ENCODE peak calls at places on chromosome 15, in nine cellular contexts. W is ovary, P is esophagus squamous epithelium, F is heart left ventricle, X is prostate gland, R is HepG2, V is vagina, U is transverse colon, L is upper lobe of left lung. T is an unnamed sample.

GRCh38 chr15:96333194-96334016 is 2.9 kb downstream of the NR2F2 start:
- DNase-seq in F (peak), P (no peak), R (no peak), U (peak), W (peak), L (no peak), X (no peak), V (no peak), T (peak)

GRCh38 chr15:38954090-38954489 is 389.5 kb upstream of the RASGRP1 start:
- DNase-seq in X (no peak), U (no peak), P (no peak), W (no peak), R (no peak), V (no peak), L (no peak), F (no peak), T (no peak)

GRCh38 chr15:91952216-91952615 is 98.7 kb downstream of the SLCO3A1 start:
- DNase-seq in P (no peak), F (no peak), R (no peak), V (no peak), W (no peak), X (no peak), L (no peak), U (no peak), T (no peak)

GRCh38 chr15:60093273-60094067 is 89.4 kb downstream of the FOXB1 start:
- DNase-seq in F (no peak), X (no peak), V (no peak), L (no peak), P (no peak), W (no peak), R (peak), U (peak), T (peak)

GRCh38 chr15:79451361-79451999 is 19.3 kb downstream of the MINAR1 start:
- DNase-seq in F (no peak), U (no peak), R (no peak), X (no peak), V (no peak), L (no peak), W (no peak), P (no peak), T (no peak)

GRCh38 chr15:94080416-94080815 is 150.9 kb upstream of the MCTP2 start:
- DNase-seq in W (no peak), U (no peak), P (no peak), V (no peak), X (no peak), F (peak), L (no peak), R (no peak), T (no peak)

GRCh38 chr15:74461847-74462511 is 1.0 kb upstream of the UBL7 start:
- DNase-seq in W (no peak), U (no peak), X (no peak), L (no peak), F (no peak), V (no peak), R (no peak), P (no peak), T (no peak)

GRCh38 chr15:32877201-32877600 is 159.4 kb downstream of the GREM1 start:
- DNase-seq in P (no peak), L (no peak), F (no peak), U (no peak), R (no peak), W (no peak), X (no peak), V (no peak), T (no peak)

GRCh38 chr15:36589971-36590370 is 10.5 kb downstream of the CDIN1 start:
- DNase-seq in P (no peak), X (no peak), W (no peak), V (no peak), F (no peak), U (no peak), R (no peak), L (no peak), T (no peak)

GRCh38 chr15:73127302-73127936 is 75.2 kb downstream of the NEO1 start:
- DNase-seq in V (no peak), F (no peak), L (no peak), P (no peak), X (no peak), W (no peak), R (peak), U (no peak), T (no peak)

GRCh38 chr15:89664951-89665350 is 9.7 kb upstream of the KIF7 start:
- DNase-seq in V (no peak), L (no peak), P (no peak), W (no peak), F (no peak), U (no peak), X (no peak), R (no peak), T (no peak)

GRCh38 chr15:48191574-48192225 is at the start of gene CTXN2:
- DNase-seq in W (no peak), X (no peak), L (no peak), F (no peak), P (no peak), V (no peak), U (peak), R (no peak), T (no peak)

GRCh38 chr15:29770796-29771195 is 51.5 kb downstream of the TJP1 start:
- DNase-seq in X (no peak), V (no peak), R (no peak), U (no peak), L (no peak), F (no peak), W (no peak), P (no peak), T (no peak)

GRCh38 chr15:53414167-53414566 is 345.3 kb downstream of the WDR72 start:
- DNase-seq in R (peak), L (no peak), V (no peak), P (no peak), W (no peak), X (no peak), U (no peak), F (no peak), T (no peak)

GRCh38 chr15:74499366-74499765 is 38.4 kb upstream of the UBL7 start:
- DNase-seq in W (no peak), V (no peak), R (no peak), X (no peak), F (no peak), P (no peak), L (no peak), U (no peak), T (no peak)

GRCh38 chr15:75591655-75592364 is 12.7 kb upstream of the PTPN9 start:
- DNase-seq in V (no peak), L (no peak), P (no peak), F (no peak), U (no peak), R (no peak), X (no peak), W (no peak), T (no peak)

GRCh38 chr15:99954361-99955180 is 221.3 kb upstream of the LYSMD4 start:
- DNase-seq in F (no peak), U (no peak), W (peak), V (peak), L (no peak), R (no peak), P (no peak), X (peak), T (no peak)

GRCh38 chr15:77889009-77889806 is 188.3 kb downstream of the TBC1D2B start:
- DNase-seq in P (no peak), L (no peak), V (no peak), F (peak), U (no peak), R (no peak), W (no peak), X (no peak), T (no peak)

GRCh38 chr15:55343168-55343567 is 24.1 kb downstream of the PIGB start:
- DNase-seq in W (no peak), L (no peak), F (no peak), P (no peak), U (no peak), V (no peak), X (no peak), R (no peak), T (no peak)

GRCh38 chr15:83565553-83566159 is 88.3 kb upstream of the ADAMTSL3 start:
- DNase-seq in L (no peak), X (no peak), F (no peak), V (no peak), W (no peak), P (no peak), U (no peak), R (peak), T (no peak)

GRCh38 chr15:39083213-39083612 is 497.7 kb upstream of the THBS1 start:
- DNase-seq in L (no peak), P (no peak), V (no peak), F (no peak), W (no peak), X (no peak), U (no peak), R (no peak), T (no peak)

GRCh38 chr15:68114840-68115239 is 60.7 kb downstream of the PIAS1 start:
- DNase-seq in U (no peak), W (no peak), R (no peak), V (no peak), L (no peak), X (no peak), P (no peak), F (no peak), T (no peak)

GRCh38 chr15:88664151-88664778 is 25.4 kb downstream of the ISG20 start:
- DNase-seq in P (no peak), F (no peak), L (no peak), W (no peak), U (no peak), X (peak), R (no peak), V (peak), T (no peak)

GRCh38 chr15:101133181-101133460 is 118.7 kb downstream of the CHSY1 start:
- DNase-seq in U (no peak), W (no peak), L (no peak), P (no peak), V (no peak), R (no peak), X (no peak), F (no peak), T (peak)

GRCh38 chr15:96187916-96188315 is 142.6 kb upstream of the NR2F2 start:
- DNase-seq in F (no peak), L (no peak), X (no peak), R (no peak), U (no peak), V (no peak), P (no peak), W (no peak), T (no peak)

GRCh38 chr15:60791216-60791615 is 312.3 kb upstream of the ICE2 start:
- DNase-seq in U (no peak), V (no peak), L (no peak), F (no peak), R (no peak), W (no peak), X (no peak), P (no peak), T (no peak)

GRCh38 chr15:48928877-48929538 is 34.7 kb downstream of the SHC4 start:
- DNase-seq in X (no peak), U (no peak), V (no peak), L (no peak), W (no peak), R (no peak), P (no peak), F (no peak), T (no peak)

GRCh38 chr15:74780983-74781672 is 752 bp upstream of the CSK start:
- DNase-seq in W (no peak), X (no peak), P (no peak), V (no peak), R (no peak), L (peak), F (no peak), U (no peak), T (peak)

GRCh38 chr15:43516185-43516584 is 1.2 kb upstream of the MAP1A start:
- DNase-seq in U (no peak), X (no peak), F (peak), V (no peak), W (peak), R (no peak), L (no peak), P (no peak), T (no peak)

GRCh38 chr15:62603757-62604156 is 438.7 kb upstream of the C2CD4B start:
- DNase-seq in W (no peak), R (no peak), X (peak), V (no peak), F (no peak), U (peak), P (no peak), L (no peak), T (peak)

GRCh38 chr15:55250392-55250791 is 39.2 kb downstream of the RAB27A start:
- DNase-seq in X (peak), F (no peak), W (no peak), P (no peak), L (peak), V (no peak), U (peak), R (peak), T (no peak)

GRCh38 chr15:85623648-85624047 is 171.1 kb downstream of the KLHL25 start:
- DNase-seq in L (no peak), U (no peak), P (no peak), F (no peak), W (no peak), X (no peak), V (no peak), R (no peak), T (no peak)

GRCh38 chr15:92832992-92833438 is 67.1 kb upstream of the CHD2 start:
- DNase-seq in V (no peak), L (peak), R (no peak), F (peak), W (no peak), X (no peak), P (no peak), U (no peak), T (no peak)

GRCh38 chr15:96849501-96849900 is 519.0 kb downstream of the NR2F2 start:
- DNase-seq in V (no peak), F (no peak), U (no peak), W (no peak), L (no peak), R (no peak), P (no peak), X (no peak), T (no peak)

GRCh38 chr15:94951538-94951937 is 720.2 kb downstream of the MCTP2 start:
- DNase-seq in P (no peak), V (no peak), W (no peak), X (no peak), U (no peak), F (no peak), R (no peak), L (no peak), T (no peak)

GRCh38 chr15:61030451-61030850 is 198.7 kb downstream of the RORA start:
- DNase-seq in R (no peak), P (no peak), X (no peak), F (no peak), V (no peak), W (no peak), L (no peak), U (no peak), T (no peak)

DNA sequence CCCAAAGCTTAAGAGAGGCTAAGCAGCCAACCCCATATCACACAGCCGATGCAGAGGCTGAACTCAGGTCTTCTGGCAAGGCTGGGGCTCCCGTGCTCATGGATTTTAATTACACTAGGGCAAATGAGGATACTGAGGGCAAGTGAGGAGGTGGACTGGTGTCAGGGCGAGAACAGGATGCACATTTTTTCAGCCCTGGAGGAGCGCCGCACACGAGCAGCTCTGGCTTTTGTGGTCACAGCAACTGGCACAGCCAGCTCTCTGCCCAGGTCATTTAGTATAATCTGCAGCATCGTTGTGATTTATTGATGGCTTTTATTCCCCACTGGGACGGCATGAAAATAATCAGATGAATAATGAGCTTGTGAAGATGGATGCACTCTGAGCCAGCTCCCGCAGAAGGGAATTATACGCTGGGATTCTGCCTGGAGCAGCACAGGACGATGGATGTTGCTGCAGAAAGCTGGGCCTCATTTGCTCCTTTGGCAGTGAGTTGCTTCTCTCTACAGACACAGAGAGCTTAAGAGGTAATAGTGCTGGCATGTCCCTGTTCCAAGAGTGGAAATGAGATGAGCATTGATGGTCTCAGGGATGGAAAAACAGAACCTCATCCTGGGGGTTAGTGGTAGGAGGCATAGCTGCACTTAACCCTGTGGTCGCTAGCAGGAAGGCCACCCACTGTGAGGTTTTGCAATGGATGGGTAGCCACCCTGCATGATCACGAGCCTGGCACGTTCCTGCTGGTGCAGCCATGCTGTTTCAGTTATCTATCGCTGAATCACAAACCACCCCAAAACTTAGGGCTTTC is 135.4 kb downstream of the UACA start:
- DNase-seq in L (no peak), R (no peak), X (no peak), P (no peak), U (no peak), W (no peak), V (no peak), F (no peak), T (no peak)
- TF ChIP-seq POLR2A in L (no peak), R (no peak), X (no peak), P (no peak), U (no peak), W (no peak), V (no peak), F (no peak), T (no peak)

GRCh38 chr15:57604502-57604901 is 12.8 kb downstream of the MYZAP start:
- DNase-seq in L (no peak), F (peak), X (peak), R (no peak), P (no peak), U (no peak), W (no peak), V (no peak), T (no peak)

GRCh38 chr15:57606048-57606447 is 14.3 kb downstream of the MYZAP start:
- DNase-seq in P (no peak), X (no peak), L (no peak), R (no peak), U (no peak), F (no peak), W (no peak), V (no peak), T (no peak)

GRCh38 chr15:57606816-57607215 is 15.1 kb downstream of the MYZAP start:
- DNase-seq in R (no peak), U (no peak), W (no peak), X (no peak), V (no peak), L (no peak), P (no peak), F (no peak), T (no peak)

GRCh38 chr15:57607570-57608000 is 15.9 kb downstream of the MYZAP start:
- DNase-seq in W (no peak), X (no peak), R (peak), U (peak), P (no peak), V (no peak), F (peak), L (peak), T (no peak)

DNA sequence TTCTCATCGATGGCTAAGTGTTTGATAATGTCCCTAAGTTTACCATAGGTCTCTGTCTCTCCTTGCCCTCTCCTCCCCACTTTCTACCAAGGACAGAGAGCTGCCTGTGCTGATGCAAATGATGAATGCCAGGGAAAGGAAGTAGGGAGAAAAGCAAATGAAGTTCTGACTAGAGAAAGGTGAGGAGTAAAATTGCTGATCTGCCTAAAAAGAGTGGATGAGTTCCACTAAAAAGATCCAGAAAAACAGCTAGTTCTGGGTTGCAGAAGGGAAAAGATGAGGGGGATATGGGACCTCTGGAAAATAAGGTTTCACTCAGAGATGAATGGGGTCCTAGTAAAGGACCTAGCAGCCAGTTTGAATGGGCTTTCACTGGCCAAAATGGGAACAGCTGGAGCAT is 13.8 kb downstream of the MYZAP start:
- DNase-seq in F (no peak), V (no peak), R (no peak), P (no peak), W (no peak), X (no peak), U (no peak), L (no peak), T (no peak)
- H3K27ac ChIP-seq in F (peak), V (no peak), R (no peak), P (no peak), W (no peak), X (no peak), U (no peak), L (no peak), T (no peak)

GRCh38 chr15:66563566-66564110 is 2.2 kb downstream of the LCTL start:
- DNase-seq in U (no peak), L (no peak), F (no peak), X (no peak), V (no peak), P (no peak), R (no peak), W (no peak), T (no peak)
- TF ChIP-seq POLR2A in U (no peak), L (no peak), F (no peak), X (no peak), V (no peak), P (no peak), R (no peak), W (no peak), T (no peak)

DNA sequence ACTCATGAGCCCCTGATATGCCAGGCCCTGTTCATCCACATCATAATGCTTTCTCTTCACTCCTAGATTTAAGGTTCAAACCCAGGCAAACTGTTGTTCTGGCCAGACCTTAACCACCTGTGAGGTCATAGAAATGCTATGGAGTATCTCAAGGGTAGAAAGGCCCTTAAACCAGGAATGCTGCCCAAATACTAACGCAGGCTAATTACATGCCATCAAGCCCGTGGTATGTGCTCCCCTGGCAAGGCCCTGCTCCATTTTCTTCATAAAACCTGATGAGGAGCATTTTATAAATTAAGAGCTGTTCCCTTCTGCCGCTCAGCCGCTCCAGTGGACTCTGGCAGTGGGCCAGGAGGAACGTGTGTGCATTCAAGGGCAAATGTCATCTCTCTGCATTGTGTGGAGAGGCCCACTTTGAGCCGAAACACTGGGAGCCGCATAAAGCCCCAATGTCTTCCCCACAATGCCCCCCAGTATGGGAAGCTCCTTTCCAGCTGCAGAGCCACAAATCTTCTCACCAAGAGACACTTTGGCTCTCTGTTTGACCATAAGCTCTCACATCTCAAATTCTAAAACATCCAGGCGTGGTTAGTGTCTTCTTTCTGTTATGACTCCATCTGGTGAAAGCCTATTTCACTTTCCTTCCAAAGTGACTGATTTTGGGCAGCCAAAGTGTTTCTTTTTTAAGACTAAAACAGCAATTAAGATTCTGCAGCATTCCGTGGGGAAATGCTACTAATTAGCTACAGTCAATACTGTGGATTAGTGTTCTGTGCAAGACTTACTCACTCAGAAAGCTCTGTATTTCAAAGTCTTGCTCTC is 210.7 kb upstream of the NR2E3 start:
- DNase-seq in L (peak), V (no peak), R (no peak), W (peak), F (peak), U (no peak), X (no peak), P (no peak), T (no peak)
- H3K27ac ChIP-seq in L (peak), V (peak), R (no peak), W (no peak), F (peak), U (no peak), X (no peak), P (peak), T (no peak)

T was measured in right lobe of liver.